ENCODE peak calls at places on chromosomes 5 and 9, in six cellular contexts. L is T-helper 17 cell, E is AG10803, Z is cardiac muscle cell, K is ureter, P is C1 segment of cervical spinal cord. H is an unnamed sample.

GRCh38 chr5:80177236-80177635 is 78.6 kb downstream of the SERINC5 start:
- DNase-seq in L (no peak), E (no peak), Z (no peak), K (no peak), P (no peak), H (no peak)

GRCh38 chr9:113484258-113484730 is 20.8 kb downstream of the RGS3 start:
- DNase-seq in L (no peak), E (no peak), Z (no peak), K (no peak), P (no peak), H (peak)

GRCh38 chr9:10855847-10856246 is 243.0 kb upstream of the PTPRD start:
- DNase-seq in L (no peak), E (no peak), Z (peak), K (no peak), P (no peak), H (no peak)

GRCh38 chr9:16348531-16348930 is 521.9 kb downstream of the BNC2 start:
- DNase-seq in L (no peak), E (no peak), Z (no peak), K (no peak), P (no peak), H (no peak)

GRCh38 chr5:88542786-88543185 is 274.1 kb upstream of the TMEM161B start:
- DNase-seq in L (no peak), E (no peak), Z (no peak), K (no peak), P (no peak), H (no peak)

GRCh38 chr5:181045316-181045715 is 5.2 kb downstream of the BTNL9 start:
- DNase-seq in L (no peak), E (no peak), Z (no peak), K (peak), P (no peak), H (no peak)

GRCh38 chr9:87427851-87428506 is 69.7 kb upstream of the DAPK1 start:
- DNase-seq in L (no peak), E (no peak), Z (no peak), K (no peak), P (no peak), H (no peak)

GRCh38 chr5:173753307-173754168 is 134.6 kb upstream of the CPEB4 start:
- DNase-seq in L (no peak), E (no peak), Z (peak), K (no peak), P (peak), H (peak)